ENCODE peak calls at places on chromosomes 7 and 10, in nine cellular contexts. One of them, this sample, is unnamed. For H3K4me1, the result is how much of the 10 kb centered on the place peaks cover.

GRCh38 chr7:132910657-132911056 is 171.2 kb downstream of the CHCHD3 start:
- DNase-seq in spleen: no peak
- DNase-seq in breast epithelium: no peak
- DNase-seq in SK-N-SH: no peak
- DNase-seq in endothelial cell of umbilical vein: no peak
- DNase-seq in suprapubic skin: no peak
- DNase-seq in HepG2: no peak
- DNase-seq in transverse colon: no peak
- DNase-seq in vagina: no peak
- DNase-seq in this sample: no peak

GRCh38 chr10:123563581-123563855 is 102.6 kb upstream of the GPR26 start:
- DNase-seq in spleen: no peak
- DNase-seq in breast epithelium: no peak
- DNase-seq in SK-N-SH: no peak
- DNase-seq in endothelial cell of umbilical vein: no peak
- DNase-seq in suprapubic skin: no peak
- DNase-seq in HepG2: no peak
- DNase-seq in transverse colon: no peak
- DNase-seq in vagina: peak
- DNase-seq in this sample: no peak

GRCh38 chr10:44260286-44260928 is 124.5 kb downstream of the CXCL12 start:
- DNase-seq in spleen: no peak
- DNase-seq in breast epithelium: no peak
- DNase-seq in SK-N-SH: peak
- DNase-seq in endothelial cell of umbilical vein: no peak
- DNase-seq in suprapubic skin: no peak
- DNase-seq in HepG2: no peak
- DNase-seq in transverse colon: no peak
- DNase-seq in vagina: no peak
- DNase-seq in this sample: no peak

GRCh38 chr10:14648042-14648765 is 126.5 kb downstream of the FAM107B start:
- DNase-seq in spleen: peak
- DNase-seq in breast epithelium: peak
- DNase-seq in SK-N-SH: peak
- DNase-seq in endothelial cell of umbilical vein: peak
- DNase-seq in suprapubic skin: no peak
- DNase-seq in HepG2: no peak
- DNase-seq in transverse colon: peak
- DNase-seq in vagina: no peak
- DNase-seq in this sample: peak

GRCh38 chr7:93211228-93211818 is 14.9 kb downstream of the HEPACAM2 start:
- DNase-seq in spleen: no peak
- DNase-seq in breast epithelium: no peak
- DNase-seq in SK-N-SH: no peak
- DNase-seq in endothelial cell of umbilical vein: no peak
- DNase-seq in suprapubic skin: no peak
- DNase-seq in HepG2: no peak
- DNase-seq in transverse colon: no peak
- DNase-seq in vagina: no peak
- DNase-seq in this sample: no peak

GRCh38 chr10:62180677-62181076 is 88.0 kb downstream of the RTKN2 start:
- DNase-seq in spleen: no peak
- DNase-seq in breast epithelium: no peak
- DNase-seq in SK-N-SH: no peak
- DNase-seq in endothelial cell of umbilical vein: no peak
- DNase-seq in suprapubic skin: no peak
- DNase-seq in HepG2: no peak
- DNase-seq in transverse colon: no peak
- DNase-seq in vagina: no peak
- DNase-seq in this sample: no peak

GRCh38 chr10:52779541-52780390 is 7.2 kb upstream of the MBL2 start:
- DNase-seq in spleen: no peak
- DNase-seq in breast epithelium: no peak
- DNase-seq in SK-N-SH: peak
- DNase-seq in endothelial cell of umbilical vein: peak
- DNase-seq in suprapubic skin: no peak
- DNase-seq in HepG2: peak
- DNase-seq in transverse colon: peak
- DNase-seq in vagina: no peak
- DNase-seq in this sample: peak

GRCh38 chr10:77546048-77546447 is 91.6 kb downstream of the KCNMA1 start:
- DNase-seq in spleen: no peak
- DNase-seq in breast epithelium: no peak
- DNase-seq in SK-N-SH: no peak
- DNase-seq in endothelial cell of umbilical vein: no peak
- DNase-seq in suprapubic skin: no peak
- DNase-seq in HepG2: no peak
- DNase-seq in transverse colon: no peak
- DNase-seq in vagina: no peak
- DNase-seq in this sample: no peak

GRCh38 chr10:132612571-132613504 is 75.3 kb downstream of the INPP5A start:
- DNase-seq in spleen: peak
- DNase-seq in breast epithelium: no peak
- DNase-seq in SK-N-SH: peak
- DNase-seq in endothelial cell of umbilical vein: no peak
- DNase-seq in suprapubic skin: peak
- DNase-seq in HepG2: no peak
- DNase-seq in transverse colon: no peak
- DNase-seq in vagina: no peak
- DNase-seq in this sample: no peak

GRCh38 chr10:42984761-42985325 is 92.0 kb upstream of the RET start:
- DNase-seq in spleen: peak
- DNase-seq in breast epithelium: no peak
- DNase-seq in SK-N-SH: no peak
- DNase-seq in endothelial cell of umbilical vein: no peak
- DNase-seq in suprapubic skin: no peak
- DNase-seq in HepG2: no peak
- DNase-seq in transverse colon: peak
- DNase-seq in vagina: peak
- DNase-seq in this sample: peak

GRCh38 chr10:12531305-12531738 is 182.0 kb downstream of the CAMK1D start:
- DNase-seq in spleen: no peak
- DNase-seq in breast epithelium: no peak
- DNase-seq in SK-N-SH: no peak
- DNase-seq in endothelial cell of umbilical vein: no peak
- DNase-seq in suprapubic skin: no peak
- DNase-seq in HepG2: no peak
- DNase-seq in transverse colon: peak
- DNase-seq in vagina: no peak
- DNase-seq in this sample: no peak

GRCh38 chr7:149799397-149800168 is 26.2 kb upstream of the ZNF467 start:
- DNase-seq in spleen: peak
- DNase-seq in breast epithelium: no peak
- DNase-seq in SK-N-SH: peak
- DNase-seq in endothelial cell of umbilical vein: no peak
- DNase-seq in suprapubic skin: no peak
- DNase-seq in HepG2: peak
- DNase-seq in transverse colon: peak
- DNase-seq in vagina: no peak
- DNase-seq in this sample: peak

GRCh38 chr7:19670806-19671205 is 38.0 kb downstream of the POLR1F start:
- DNase-seq in spleen: no peak
- DNase-seq in breast epithelium: no peak
- DNase-seq in SK-N-SH: no peak
- DNase-seq in endothelial cell of umbilical vein: no peak
- DNase-seq in suprapubic skin: no peak
- DNase-seq in HepG2: no peak
- DNase-seq in transverse colon: no peak
- DNase-seq in vagina: no peak
- DNase-seq in this sample: no peak

GRCh38 chr7:23247602-23248335 is 1.2 kb downstream of the GPNMB start:
- DNase-seq in spleen: peak
- DNase-seq in breast epithelium: no peak
- DNase-seq in SK-N-SH: no peak
- DNase-seq in endothelial cell of umbilical vein: no peak
- DNase-seq in suprapubic skin: no peak
- DNase-seq in HepG2: no peak
- DNase-seq in transverse colon: peak
- DNase-seq in vagina: no peak
- DNase-seq in this sample: no peak

GRCh38 chr10:73586583-73586984 is 4.6 kb downstream of the USP54 start:
- DNase-seq in spleen: no peak
- DNase-seq in breast epithelium: no peak
- DNase-seq in SK-N-SH: peak
- DNase-seq in endothelial cell of umbilical vein: peak
- DNase-seq in suprapubic skin: no peak
- DNase-seq in HepG2: peak
- DNase-seq in transverse colon: peak
- DNase-seq in vagina: no peak
- DNase-seq in this sample: peak

GRCh38 chr7:77858278-77858677 is 59.7 kb downstream of the PHTF2 start:
- DNase-seq in spleen: no peak
- DNase-seq in breast epithelium: no peak
- DNase-seq in SK-N-SH: no peak
- DNase-seq in endothelial cell of umbilical vein: no peak
- DNase-seq in suprapubic skin: no peak
- DNase-seq in HepG2: no peak
- DNase-seq in transverse colon: no peak
- DNase-seq in vagina: no peak
- DNase-seq in this sample: no peak

GRCh38 chr10:74949843-74950765 is 123.7 kb downstream of the KAT6B start:
- DNase-seq in spleen: no peak
- DNase-seq in breast epithelium: no peak
- DNase-seq in SK-N-SH: no peak
- DNase-seq in endothelial cell of umbilical vein: no peak
- DNase-seq in suprapubic skin: no peak
- DNase-seq in HepG2: no peak
- DNase-seq in transverse colon: no peak
- DNase-seq in vagina: no peak
- DNase-seq in this sample: no peak
- H3K4me1 ChIP-seq in spleen: under half
- H3K4me1 ChIP-seq in breast epithelium: under half
- H3K4me1 ChIP-seq in SK-N-SH: under half
- H3K4me1 ChIP-seq in endothelial cell of umbilical vein: under half
- H3K4me1 ChIP-seq in suprapubic skin: under half
- H3K4me1 ChIP-seq in HepG2: under half
- H3K4me1 ChIP-seq in transverse colon: under half
- H3K4me1 ChIP-seq in vagina: under half
- H3K4me1 ChIP-seq in this sample: under half

DNA sequence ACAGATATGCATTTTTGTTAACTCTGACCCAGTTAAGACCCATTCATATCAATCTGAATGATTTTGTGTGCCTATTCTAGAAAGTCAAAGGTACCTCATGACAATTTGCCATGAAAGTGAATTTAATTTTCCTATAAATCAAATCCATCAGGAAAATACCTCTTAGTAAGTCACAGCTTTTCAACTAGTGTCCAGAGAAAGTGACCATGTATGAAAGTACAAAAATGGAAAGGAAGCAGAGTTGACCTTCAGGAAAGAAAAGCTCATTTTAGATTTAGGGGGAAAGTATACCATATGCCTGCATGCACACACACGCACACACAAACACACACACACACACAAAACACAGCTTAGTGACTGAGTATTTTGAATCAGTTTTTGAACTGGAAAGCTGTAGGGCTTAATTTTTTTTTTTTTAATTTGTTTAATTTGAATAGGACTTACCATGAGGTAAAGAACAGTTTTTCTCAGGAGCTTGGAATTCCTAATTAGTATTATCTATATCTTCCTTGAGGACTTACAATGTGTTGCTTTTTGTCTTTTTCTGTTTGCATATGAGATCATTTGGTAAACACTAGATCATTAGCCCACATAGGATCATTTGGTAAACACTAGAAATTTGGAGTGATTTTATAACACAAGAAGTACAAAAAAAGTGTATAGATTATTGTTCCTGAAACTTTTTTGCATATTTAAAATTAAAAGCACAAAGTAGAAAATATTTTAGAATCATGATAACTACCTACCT is 61.6 kb downstream of the ZNF277 start:
- DNase-seq in spleen: no peak
- DNase-seq in breast epithelium: no peak
- DNase-seq in SK-N-SH: no peak
- DNase-seq in endothelial cell of umbilical vein: no peak
- DNase-seq in suprapubic skin: no peak
- DNase-seq in HepG2: no peak
- DNase-seq in transverse colon: no peak
- DNase-seq in vagina: no peak
- DNase-seq in this sample: no peak
- TF ChIP-seq POLR2AphosphoS5 in spleen: no peak
- TF ChIP-seq POLR2AphosphoS5 in breast epithelium: no peak
- TF ChIP-seq POLR2AphosphoS5 in SK-N-SH: no peak
- TF ChIP-seq POLR2AphosphoS5 in endothelial cell of umbilical vein: no peak
- TF ChIP-seq POLR2AphosphoS5 in suprapubic skin: no peak
- TF ChIP-seq POLR2AphosphoS5 in HepG2: no peak
- TF ChIP-seq POLR2AphosphoS5 in transverse colon: no peak
- TF ChIP-seq POLR2AphosphoS5 in vagina: no peak
- TF ChIP-seq POLR2AphosphoS5 in this sample: no peak

GRCh38 chr7:116214921-116215320 is 4.6 kb downstream of the TES start:
- DNase-seq in spleen: no peak
- DNase-seq in breast epithelium: no peak
- DNase-seq in SK-N-SH: no peak
- DNase-seq in endothelial cell of umbilical vein: no peak
- DNase-seq in suprapubic skin: no peak
- DNase-seq in HepG2: no peak
- DNase-seq in transverse colon: no peak
- DNase-seq in vagina: no peak
- DNase-seq in this sample: no peak
- H3K4me1 ChIP-seq in spleen: half or more
- H3K4me1 ChIP-seq in breast epithelium: under half
- H3K4me1 ChIP-seq in SK-N-SH: half or more
- H3K4me1 ChIP-seq in endothelial cell of umbilical vein: half or more
- H3K4me1 ChIP-seq in suprapubic skin: half or more
- H3K4me1 ChIP-seq in HepG2: under half
- H3K4me1 ChIP-seq in transverse colon: under half
- H3K4me1 ChIP-seq in vagina: half or more
- H3K4me1 ChIP-seq in this sample: under half

GRCh38 chr10:89690027-89690426 is 11.4 kb upstream of the KIF20B start:
- DNase-seq in spleen: no peak
- DNase-seq in breast epithelium: no peak
- DNase-seq in SK-N-SH: no peak
- DNase-seq in endothelial cell of umbilical vein: no peak
- DNase-seq in suprapubic skin: no peak
- DNase-seq in HepG2: no peak
- DNase-seq in transverse colon: no peak
- DNase-seq in vagina: no peak
- DNase-seq in this sample: no peak

GRCh38 chr10:89697946-89698345 is 3.4 kb upstream of the KIF20B start:
- DNase-seq in spleen: no peak
- DNase-seq in breast epithelium: no peak
- DNase-seq in SK-N-SH: no peak
- DNase-seq in endothelial cell of umbilical vein: no peak
- DNase-seq in suprapubic skin: no peak
- DNase-seq in HepG2: no peak
- DNase-seq in transverse colon: no peak
- DNase-seq in vagina: no peak
- DNase-seq in this sample: no peak

GRCh38 chr10:89695307-89695706 is 6.1 kb upstream of the KIF20B start:
- DNase-seq in spleen: no peak
- DNase-seq in breast epithelium: no peak
- DNase-seq in SK-N-SH: no peak
- DNase-seq in endothelial cell of umbilical vein: no peak
- DNase-seq in suprapubic skin: no peak
- DNase-seq in HepG2: no peak
- DNase-seq in transverse colon: no peak
- DNase-seq in vagina: no peak
- DNase-seq in this sample: no peak

GRCh38 chr10:89692416-89692815 is 9.0 kb upstream of the KIF20B start:
- DNase-seq in spleen: no peak
- DNase-seq in breast epithelium: no peak
- DNase-seq in SK-N-SH: no peak
- DNase-seq in endothelial cell of umbilical vein: no peak
- DNase-seq in suprapubic skin: no peak
- DNase-seq in HepG2: no peak
- DNase-seq in transverse colon: no peak
- DNase-seq in vagina: no peak
- DNase-seq in this sample: no peak

GRCh38 chr10:89693176-89693575 is 8.2 kb upstream of the KIF20B start:
- DNase-seq in spleen: no peak
- DNase-seq in breast epithelium: no peak
- DNase-seq in SK-N-SH: no peak
- DNase-seq in endothelial cell of umbilical vein: no peak
- DNase-seq in suprapubic skin: no peak
- DNase-seq in HepG2: no peak
- DNase-seq in transverse colon: no peak
- DNase-seq in vagina: no peak
- DNase-seq in this sample: no peak
- TF ChIP-seq POLR2AphosphoS5 in spleen: no peak
- TF ChIP-seq POLR2AphosphoS5 in breast epithelium: no peak
- TF ChIP-seq POLR2AphosphoS5 in SK-N-SH: no peak
- TF ChIP-seq POLR2AphosphoS5 in endothelial cell of umbilical vein: no peak
- TF ChIP-seq POLR2AphosphoS5 in suprapubic skin: no peak
- TF ChIP-seq POLR2AphosphoS5 in HepG2: no peak
- TF ChIP-seq POLR2AphosphoS5 in transverse colon: no peak
- TF ChIP-seq POLR2AphosphoS5 in vagina: no peak
- TF ChIP-seq POLR2AphosphoS5 in this sample: no peak